ENCODE peak calls at places on chromosome 11, in six cellular contexts. A, R, I, Z, L and P are unnamed samples.

GRCh38 chr11:110261195-110262140 is 34.9 kb downstream of the RDX start:
- DNase-seq in I (no peak), Z (no peak), R (no peak), A (no peak), L (peak; percentile 23), P (no peak)

GRCh38 chr11:12289667-12290476 is 87.5 kb upstream of the PARVA start:
- DNase-seq in R (no peak), Z (no peak), A (no peak), I (no peak), L (no peak), P (peak; percentile 23)

GRCh38 chr11:28743101-28743550 is 634.9 kb downstream of the METTL15 start:
- DNase-seq in R (peak; percentile 88), Z (no peak), I (no peak), A (peak; percentile 8), L (peak; percentile 72), P (no peak)

GRCh38 chr11:19953342-19953741 is 206.9 kb downstream of the DBX1 start:
- DNase-seq in R (peak; percentile 77), L (peak; percentile 58), Z (no peak), A (no peak), I (no peak), P (no peak)

GRCh38 chr11:46392421-46393230 is 1.1 kb upstream of the CHRM4 start:
- DNase-seq in L (peak; percentile 82), I (peak; percentile 83), R (peak; percentile 84), A (peak; percentile 74), Z (peak; percentile 60), P (peak; percentile 89)

GRCh38 chr11:128195057-128195751 is 392.2 kb downstream of the ETS1 start:
- DNase-seq in Z (peak; percentile 37), L (peak; percentile 58), I (peak; percentile 53), A (no peak), R (no peak), P (peak; percentile 42)

GRCh38 chr11:66956689-66957290 is 1.4 kb downstream of the PC start:
- DNase-seq in R (peak; percentile 79), L (peak; percentile 60), Z (no peak), I (no peak), A (no peak), P (peak; percentile 68)

GRCh38 chr11:92269021-92269420 is 44.4 kb downstream of the FAT3 start:
- DNase-seq in R (peak; percentile 89), Z (no peak), A (no peak), L (peak; percentile 57), I (no peak), P (no peak)

GRCh38 chr11:115576606-115577005 is 72.4 kb upstream of the CADM1 start:
- DNase-seq in A (no peak), R (no peak), L (no peak), Z (no peak), I (no peak), P (no peak)

GRCh38 chr11:28108909-28109308 is 721 bp downstream of the METTL15 start:
- DNase-seq in R (no peak), L (no peak), I (no peak), Z (no peak), A (no peak), P (no peak)

GRCh38 chr11:2395211-2395730 is 5.3 kb upstream of the TSSC4 start:
- DNase-seq in I (no peak), R (no peak), A (no peak), L (no peak), Z (no peak), P (no peak)

GRCh38 chr11:59879534-59879933 is 952 bp downstream of the OOSP3 start:
- DNase-seq in Z (no peak), I (no peak), L (no peak), A (no peak), R (no peak), P (no peak)

GRCh38 chr11:112364962-112365481 is 104.4 kb upstream of the PLET1 start:
- DNase-seq in I (no peak), A (no peak), L (peak; percentile 76), Z (no peak), R (peak; percentile 97), P (no peak)

GRCh38 chr11:60910281-60910687 is 3.7 kb upstream of the TMEM109 start:
- DNase-seq in L (no peak), A (no peak), R (no peak), I (no peak), Z (no peak), P (peak; percentile 46)

GRCh38 chr11:47408598-47409439 is 429 bp downstream of the SLC39A13 start:
- DNase-seq in I (no peak), R (peak; percentile 91), A (no peak), L (peak; percentile 84), Z (no peak), P (no peak)

GRCh38 chr11:125412177-125412496 is 83.9 kb downstream of the FEZ1 start:
- DNase-seq in A (no peak), R (no peak), I (no peak), Z (no peak), L (no peak), P (no peak)

GRCh38 chr11:36774603-36775002 is 176.6 kb upstream of the RAG2 start:
- DNase-seq in R (peak; percentile 37), Z (no peak), L (peak; percentile 36), I (no peak), A (no peak), P (no peak)

GRCh38 chr11:120344302-120345004 is 8.2 kb downstream of the ARHGEF12 start:
- DNase-seq in I (peak; percentile 73), A (no peak), R (peak; percentile 71), L (no peak), Z (peak; percentile 32), P (peak; percentile 95)

GRCh38 chr11:35144103-35144741 is 5.3 kb downstream of the CD44 start:
- DNase-seq in Z (peak; percentile 50), L (peak; percentile 66), R (peak; percentile 92), I (peak; percentile 73), A (no peak), P (peak; percentile 82)

GRCh38 chr11:13462311-13462927 is 603 bp downstream of the BTBD10 start:
- DNase-seq in A (peak; percentile 49), Z (peak; percentile 46), R (peak; percentile 62), L (peak; percentile 28), I (peak; percentile 65), P (peak; percentile 63)

GRCh38 chr11:35598254-35599125 is 19.8 kb upstream of the FJX1 start:
- DNase-seq in R (no peak), I (no peak), Z (no peak), A (no peak), L (peak; percentile 60), P (no peak)

GRCh38 chr11:43941257-43941879 is 1.1 kb upstream of the C11orf96 start:
- DNase-seq in Z (no peak), L (peak; percentile 55), A (no peak), I (no peak), R (no peak), P (no peak)

GRCh38 chr11:69300124-69301032 is 6.4 kb downstream of the MYEOV start:
- DNase-seq in R (peak; percentile 94), A (no peak), I (no peak), Z (no peak), L (no peak), P (no peak)

GRCh38 chr11:72352859-72353551 is 81.3 kb downstream of the CLPB start:
- DNase-seq in I (peak; percentile 18), A (no peak), L (peak; percentile 66), R (peak; percentile 91), Z (no peak), P (no peak)

GRCh38 chr11:119709638-119710346 is 19.2 kb downstream of the NECTIN1 start:
- DNase-seq in I (no peak), R (peak; percentile 85), L (peak; percentile 56), Z (no peak), A (peak; percentile 79), P (peak; percentile 87)

GRCh38 chr11:2319791-2320481 is 18.1 kb downstream of the TSPAN32 start:
- DNase-seq in I (peak; percentile 9), R (no peak), A (no peak), Z (no peak), L (no peak), P (no peak)

GRCh38 chr11:109939176-109939810 is 153.9 kb upstream of the ZC3H12C start:
- DNase-seq in L (peak; percentile 90), I (no peak), A (peak; percentile 88), R (peak; percentile 72), Z (no peak), P (peak; percentile 69)